ENCODE peak calls at places on chromosomes 5 and 9, in eight cellular contexts. J is hepatocyte, Q is mammary epithelial cell, K is GM23338, W is SK-N-SH, V is IMR-90, R is MM.1S, E is neural progenitor cell. O is an unnamed sample. For H4K20me1, the result is how much of the 10 kb centered on the place peaks cover.

GRCh38 chr5:1415626-1416360 is 29.4 kb downstream of the SLC6A3 start:
- DNase-seq in K (no peak), J (no peak), R (no peak), V (no peak), Q (no peak), W (no peak), E (no peak), O (no peak)

GRCh38 chr5:35129921-35130485 is 82.3 kb upstream of the AGXT2 start:
- DNase-seq in V (peak), K (no peak), W (no peak), J (peak), Q (peak), R (no peak), E (no peak), O (peak)

GRCh38 chr5:116482394-116482793 is 92.2 kb downstream of the SEMA6A start:
- DNase-seq in Q (peak), K (no peak), W (no peak), R (no peak), E (no peak), J (no peak), V (peak), O (no peak)

GRCh38 chr5:80156156-80156555 is 99.7 kb downstream of the SERINC5 start:
- DNase-seq in R (no peak), J (no peak), K (no peak), E (peak), V (peak), Q (no peak), W (no peak), O (no peak)

GRCh38 chr5:120848883-120849282 is 384.8 kb downstream of the PRR16 start:
- DNase-seq in R (no peak), K (peak), E (peak), W (no peak), V (no peak), J (no peak), Q (no peak), O (no peak)

GRCh38 chr9:126497673-126498255 is 116.0 kb upstream of the LMX1B start:
- DNase-seq in V (no peak), K (no peak), Q (no peak), E (no peak), W (no peak), R (no peak), J (no peak), O (no peak)

GRCh38 chr9:124624735-124624992 is 117.5 kb upstream of the NR5A1 start:
- DNase-seq in E (no peak), K (no peak), W (peak), R (no peak), V (no peak), J (no peak), Q (no peak), O (no peak)

GRCh38 chr5:119049824-119050449 is 20.9 kb upstream of the DMXL1 start:
- DNase-seq in V (peak), R (no peak), E (no peak), W (no peak), J (no peak), Q (peak), K (peak), O (no peak)

GRCh38 chr5:3202570-3202969 is 393.1 kb upstream of the IRX1 start:
- DNase-seq in K (no peak), W (no peak), R (no peak), V (no peak), E (no peak), Q (no peak), J (no peak), O (no peak)

GRCh38 chr9:35791321-35791921 is at the start of gene NPR2:
- DNase-seq in E (peak), J (peak), K (peak), W (peak), Q (no peak), V (peak), R (no peak), O (no peak)

GRCh38 chr5:181052928-181053759 is 13.1 kb downstream of the BTNL9 start:
- DNase-seq in K (peak), J (peak), Q (no peak), E (peak), W (peak), R (no peak), V (no peak), O (no peak)

GRCh38 chr9:124018731-124019697 is 7.4 kb downstream of the LHX2 start:
- DNase-seq in V (no peak), E (peak), K (peak), J (no peak), W (peak), Q (no peak), R (no peak), O (no peak)

GRCh38 chr9:31574006-31574750 is 810.3 kb upstream of the ACO1 start:
- DNase-seq in W (no peak), E (no peak), Q (peak), J (peak), V (no peak), K (no peak), R (no peak), O (no peak)

GRCh38 chr5:61245486-61245885 is 83.2 kb upstream of the SMIM15 start:
- DNase-seq in W (peak), J (no peak), K (no peak), R (peak), E (no peak), V (peak), Q (peak), O (no peak)
- H3K4me2 ChIP-seq in W (no peak), J (no peak), K (peak), R (no peak), E (no peak), V (no peak), Q (peak), O (no peak)

GRCh38 chr5:55160493-55161209 is 680 bp downstream of the GPX8 start:
- DNase-seq in R (no peak), J (peak), E (peak), V (peak), W (no peak), Q (peak), K (peak), O (no peak)

GRCh38 chr5:55154893-55155292 is 5.1 kb upstream of the GPX8 start:
- DNase-seq in E (no peak), Q (peak), K (no peak), V (peak), R (no peak), W (no peak), J (no peak), O (no peak)

DNA sequence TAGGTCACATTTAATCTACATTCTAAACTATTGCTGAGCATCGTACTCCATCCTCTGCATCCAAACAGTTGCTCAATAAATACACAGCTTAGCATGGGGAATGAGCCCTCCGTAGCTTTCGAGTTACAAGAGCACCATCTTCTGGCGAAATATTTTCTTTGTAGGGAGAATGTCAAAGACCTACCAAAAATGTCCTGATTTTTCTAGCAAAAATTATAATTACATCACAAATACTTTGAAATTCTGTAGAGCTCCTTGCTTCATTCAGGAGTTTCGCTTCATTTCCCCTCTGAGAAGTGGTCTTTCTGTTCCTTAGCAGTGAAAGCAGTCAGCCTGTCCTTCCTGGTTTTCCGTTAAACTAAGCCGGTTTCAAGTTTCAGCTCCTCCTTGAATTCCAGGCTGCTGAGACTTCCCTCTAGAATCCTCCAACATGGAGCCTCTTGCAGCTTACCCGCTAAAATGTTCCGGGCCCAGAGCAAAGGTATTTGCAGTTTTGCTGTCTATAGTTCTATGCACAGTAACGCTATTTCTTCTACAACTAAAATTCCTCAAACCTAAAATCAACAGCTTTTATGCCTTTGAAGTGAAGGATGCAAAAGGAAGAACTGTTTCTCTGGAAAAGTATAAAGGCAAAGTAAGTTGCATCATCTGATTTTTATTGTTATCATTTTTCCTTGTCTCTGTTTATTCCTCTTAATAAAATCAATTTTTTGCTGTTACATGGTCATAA is at the start of gene GPX8:
- DNase-seq in K (peak), V (peak), J (peak), E (peak), Q (peak), R (peak), W (peak), O (peak)
- H2AFZ ChIP-seq in K (peak), V (no peak), J (peak), E (peak), Q (peak), R (no peak), W (peak), O (no peak)

DNA sequence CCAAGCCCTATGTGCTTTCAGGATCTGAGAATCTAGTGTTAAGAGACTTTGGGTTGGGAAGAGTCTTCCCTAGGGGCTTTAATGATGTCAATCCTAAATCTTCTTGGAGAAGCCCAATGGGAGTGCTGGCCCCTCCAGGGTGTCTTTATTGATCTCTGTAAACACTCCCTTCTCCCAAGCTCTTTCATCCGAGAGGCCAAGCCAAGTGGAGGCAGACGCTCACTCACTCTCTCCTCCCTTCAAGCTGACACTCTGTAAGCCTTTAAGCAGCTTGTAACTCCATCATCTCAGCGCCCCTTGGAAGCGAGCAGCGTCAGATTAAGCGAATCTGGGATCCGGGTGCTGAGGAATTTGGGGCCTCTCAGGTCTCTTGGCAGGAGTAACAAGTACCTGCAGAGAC is 37.7 kb downstream of the SPARC start:
- DNase-seq in W (no peak), E (peak), Q (no peak), J (no peak), K (no peak), V (no peak), R (no peak), O (no peak)
- H4K20me1 ChIP-seq in W (under half), E (under half), Q (under half), J (under half), K (under half), V (under half), R (under half), O (under half)

DNA sequence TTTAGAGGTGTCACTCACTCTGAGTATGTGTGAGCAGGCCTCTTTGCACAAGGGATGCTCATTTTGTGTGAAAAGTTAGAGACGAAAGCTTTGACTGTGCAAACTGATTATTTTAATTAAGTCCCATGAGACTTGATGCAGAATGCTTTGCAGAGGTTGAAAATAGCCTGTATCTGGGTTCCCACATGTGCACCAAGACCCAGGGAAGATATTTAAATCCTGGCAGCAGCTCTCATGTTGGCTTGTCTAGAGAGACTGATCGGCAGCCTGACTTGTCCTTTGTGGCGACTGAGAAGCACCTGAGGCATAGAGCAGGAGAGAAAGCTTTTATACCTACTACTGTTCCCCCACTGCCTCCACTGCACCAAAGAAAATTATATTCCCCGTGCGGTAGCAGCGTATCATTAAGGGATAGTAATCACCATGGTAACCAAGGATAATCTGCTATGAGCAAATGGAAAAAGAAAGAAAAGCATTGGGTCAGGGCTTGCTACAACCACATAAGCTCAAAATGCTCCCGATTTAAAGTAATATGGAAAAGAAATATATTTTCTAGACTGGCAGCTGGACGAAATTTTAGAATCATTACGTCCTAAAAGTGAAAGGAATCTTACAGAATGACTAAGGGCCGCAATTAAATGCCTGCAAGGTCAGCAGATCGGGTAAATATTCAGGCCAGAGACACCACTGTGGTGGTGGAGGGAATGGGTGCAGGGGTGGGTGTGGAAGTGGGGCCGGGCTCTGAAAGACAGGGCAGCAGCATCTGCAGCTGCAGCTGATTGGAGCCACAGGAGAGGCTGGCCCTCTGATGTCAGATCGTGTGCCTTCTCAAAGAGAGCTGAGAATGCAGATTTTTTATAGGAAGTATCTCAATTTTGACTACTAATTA is 135.3 kb upstream of the EPB41L4A start:
- DNase-seq in W (no peak), V (no peak), R (no peak), Q (no peak), J (no peak), E (no peak), K (no peak), O (no peak)
- H3K4me2 ChIP-seq in W (no peak), V (peak), R (no peak), Q (no peak), J (no peak), E (no peak), K (no peak), O (no peak)

GRCh38 chr5:125202353-125202752 is 455.9 kb upstream of the ZNF608 start:
- DNase-seq in E (no peak), J (no peak), Q (no peak), V (no peak), W (no peak), R (no peak), K (no peak), O (no peak)

GRCh38 chr5:125199968-125200841 is 453.8 kb upstream of the ZNF608 start:
- DNase-seq in W (peak), E (peak), V (no peak), R (no peak), Q (no peak), K (peak), J (peak), O (no peak)

GRCh38 chr5:125205604-125206221 is 459.3 kb upstream of the ZNF608 start:
- DNase-seq in J (no peak), V (no peak), K (no peak), E (no peak), Q (no peak), W (no peak), R (no peak), O (peak)

GRCh38 chr5:125200842-125201373 is 454.5 kb upstream of the ZNF608 start:
- DNase-seq in E (no peak), J (no peak), K (no peak), W (no peak), V (no peak), Q (no peak), R (no peak), O (no peak)

DNA sequence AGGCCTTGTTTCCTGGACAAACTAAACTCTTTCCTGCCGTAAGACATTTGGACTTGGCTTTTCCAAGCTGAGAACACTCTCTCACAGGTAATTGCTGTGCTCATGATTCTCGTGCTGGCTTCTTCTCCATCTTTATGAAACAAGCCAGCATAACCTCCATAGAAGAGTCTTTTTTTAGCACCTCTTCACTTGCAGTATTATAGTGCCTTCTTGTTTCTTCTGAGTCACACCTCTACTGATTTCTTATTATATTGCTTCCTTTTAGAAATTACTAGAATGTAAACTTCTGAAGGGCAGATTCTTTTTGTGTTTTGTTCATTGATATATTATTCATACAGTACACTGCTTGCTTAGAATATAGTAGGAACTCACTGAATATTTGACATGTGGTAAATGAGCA is 456.6 kb upstream of the ZNF608 start:
- DNase-seq in V (no peak), K (no peak), Q (no peak), R (no peak), J (no peak), W (no peak), E (no peak), O (no peak)
- H2AFZ ChIP-seq in V (no peak), K (peak), Q (no peak), R (no peak), J (no peak), W (no peak), E (no peak), O (peak)

GRCh38 chr9:134154262-134154701 is 10.1 kb downstream of the RNU6ATAC start:
- DNase-seq in R (no peak), K (no peak), W (no peak), E (no peak), J (no peak), V (no peak), Q (no peak), O (no peak)
- H4K20me1 ChIP-seq in R (under half), K (under half), W (under half), E (under half), J (under half), V (under half), Q (under half), O (under half)

GRCh38 chr9:22241024-22241423 is 205.6 kb upstream of the DMRTA1 start:
- DNase-seq in Q (no peak), W (no peak), K (no peak), J (no peak), V (no peak), E (no peak), R (no peak), O (no peak)

GRCh38 chr9:22240619-22241018 is 206.0 kb upstream of the DMRTA1 start:
- DNase-seq in V (peak), Q (peak), J (no peak), E (no peak), K (no peak), W (no peak), R (peak), O (no peak)

GRCh38 chr9:22241611-22242010 is 205.0 kb upstream of the DMRTA1 start:
- DNase-seq in V (no peak), J (no peak), R (no peak), Q (no peak), W (no peak), K (no peak), E (no peak), O (no peak)

GRCh38 chr9:22237497-22238363 is 208.9 kb upstream of the DMRTA1 start:
- DNase-seq in J (peak), W (no peak), E (no peak), Q (peak), V (peak), R (peak), K (no peak), O (peak)

GRCh38 chr9:22238809-22239684 is 207.6 kb upstream of the DMRTA1 start:
- DNase-seq in K (peak), V (peak), J (peak), E (peak), W (no peak), Q (peak), R (peak), O (no peak)
- H3K4me2 ChIP-seq in K (no peak), V (no peak), J (peak), E (no peak), W (peak), Q (peak), R (peak), O (no peak)

O was measured in DND-41.